ENCODE peak calls at places on chromosomes 12 and 14, in seven cellular contexts. One of them, this sample, is unnamed.
A peak's percentile ranks its signal among the peaks of the same experiment; 100 is the strongest.

GRCh38 chr12:27779416-27779815 is 617 bp upstream of the KLHL42 start:
- DNase-seq in activated B cell treated with CpG ODN at 0.5 μM for 24 hours: no peak
- DNase-seq in heart left ventricle: peak; percentile 20
- DNase-seq in fibroblast of lung: peak; percentile 30
- DNase-seq in astrocyte of the cerebellum: no peak
- DNase-seq in fibroblast of the aortic adventitia: peak; percentile 21
- DNase-seq in mammary epithelial cell: peak; percentile 8
- DNase-seq in this sample: no peak

GRCh38 chr12:117022465-117022864 is 76.8 kb downstream of the TESC start:
- DNase-seq in activated B cell treated with CpG ODN at 0.5 μM for 24 hours: no peak
- DNase-seq in heart left ventricle: no peak
- DNase-seq in fibroblast of lung: no peak
- DNase-seq in astrocyte of the cerebellum: no peak
- DNase-seq in fibroblast of the aortic adventitia: no peak
- DNase-seq in mammary epithelial cell: no peak
- DNase-seq in this sample: no peak

GRCh38 chr14:105918496-105919262 is 392.3 kb downstream of the TMEM121 start:
- DNase-seq in activated B cell treated with CpG ODN at 0.5 μM for 24 hours: no peak
- DNase-seq in heart left ventricle: no peak
- DNase-seq in fibroblast of lung: no peak
- DNase-seq in astrocyte of the cerebellum: no peak
- DNase-seq in fibroblast of the aortic adventitia: no peak
- DNase-seq in mammary epithelial cell: no peak
- DNase-seq in this sample: no peak

GRCh38 chr12:56804169-56804568 is 41.0 kb downstream of the HSD17B6 start:
- DNase-seq in activated B cell treated with CpG ODN at 0.5 μM for 24 hours: no peak
- DNase-seq in heart left ventricle: no peak
- DNase-seq in fibroblast of lung: no peak
- DNase-seq in astrocyte of the cerebellum: no peak
- DNase-seq in fibroblast of the aortic adventitia: no peak
- DNase-seq in mammary epithelial cell: no peak
- DNase-seq in this sample: no peak

GRCh38 chr14:50311974-50312733 is at the start of the genes DMAC2L and L2HGDH:
- DNase-seq in activated B cell treated with CpG ODN at 0.5 μM for 24 hours: peak; percentile 91
- DNase-seq in heart left ventricle: peak; percentile 94
- DNase-seq in fibroblast of lung: peak; percentile 88
- DNase-seq in astrocyte of the cerebellum: peak; percentile 65
- DNase-seq in fibroblast of the aortic adventitia: peak; percentile 84
- DNase-seq in mammary epithelial cell: peak; percentile 95
- DNase-seq in this sample: peak; percentile 57

GRCh38 chr12:10131101-10131632 is 1.2 kb upstream of the CLEC7A start:
- DNase-seq in activated B cell treated with CpG ODN at 0.5 μM for 24 hours: no peak
- DNase-seq in heart left ventricle: no peak
- DNase-seq in fibroblast of lung: no peak
- DNase-seq in astrocyte of the cerebellum: no peak
- DNase-seq in fibroblast of the aortic adventitia: no peak
- DNase-seq in mammary epithelial cell: no peak
- DNase-seq in this sample: no peak

GRCh38 chr12:132282950-132283771 is 46.2 kb downstream of the GALNT9 start:
- DNase-seq in activated B cell treated with CpG ODN at 0.5 μM for 24 hours: no peak
- DNase-seq in heart left ventricle: no peak
- DNase-seq in fibroblast of lung: no peak
- DNase-seq in astrocyte of the cerebellum: no peak
- DNase-seq in fibroblast of the aortic adventitia: no peak
- DNase-seq in mammary epithelial cell: no peak
- DNase-seq in this sample: no peak

GRCh38 chr14:98236314-98236713 is 1035.7 kb downstream of the BCL11B start:
- DNase-seq in activated B cell treated with CpG ODN at 0.5 μM for 24 hours: no peak
- DNase-seq in heart left ventricle: no peak
- DNase-seq in fibroblast of lung: no peak
- DNase-seq in astrocyte of the cerebellum: no peak
- DNase-seq in fibroblast of the aortic adventitia: no peak
- DNase-seq in mammary epithelial cell: peak; percentile 42
- DNase-seq in this sample: no peak

GRCh38 chr12:93322784-93323183 is 54.9 kb upstream of the NUDT4 start:
- DNase-seq in activated B cell treated with CpG ODN at 0.5 μM for 24 hours: no peak
- DNase-seq in heart left ventricle: no peak
- DNase-seq in fibroblast of lung: no peak
- DNase-seq in astrocyte of the cerebellum: no peak
- DNase-seq in fibroblast of the aortic adventitia: no peak
- DNase-seq in mammary epithelial cell: peak; percentile 67
- DNase-seq in this sample: no peak

GRCh38 chr14:65035049-65035448 is 48.4 kb downstream of the FNTB start:
- DNase-seq in activated B cell treated with CpG ODN at 0.5 μM for 24 hours: no peak
- DNase-seq in heart left ventricle: peak; percentile 60
- DNase-seq in fibroblast of lung: peak; percentile 56
- DNase-seq in astrocyte of the cerebellum: no peak
- DNase-seq in fibroblast of the aortic adventitia: peak; percentile 32
- DNase-seq in mammary epithelial cell: no peak
- DNase-seq in this sample: no peak

GRCh38 chr14:22531451-22532344 is 57.3 kb downstream of the DAD1 start:
- DNase-seq in activated B cell treated with CpG ODN at 0.5 μM for 24 hours: no peak
- DNase-seq in heart left ventricle: no peak
- DNase-seq in fibroblast of lung: no peak
- DNase-seq in astrocyte of the cerebellum: no peak
- DNase-seq in fibroblast of the aortic adventitia: no peak
- DNase-seq in mammary epithelial cell: no peak
- DNase-seq in this sample: no peak

GRCh38 chr14:96564389-96564788 is 62.2 kb downstream of the PAPOLA start:
- DNase-seq in activated B cell treated with CpG ODN at 0.5 μM for 24 hours: no peak
- DNase-seq in heart left ventricle: no peak
- DNase-seq in fibroblast of lung: peak; percentile 21
- DNase-seq in astrocyte of the cerebellum: no peak
- DNase-seq in fibroblast of the aortic adventitia: peak; percentile 15
- DNase-seq in mammary epithelial cell: no peak
- DNase-seq in this sample: no peak

GRCh38 chr14:89540009-89540829 is 123.2 kb upstream of the FOXN3 start:
- DNase-seq in activated B cell treated with CpG ODN at 0.5 μM for 24 hours: no peak
- DNase-seq in heart left ventricle: no peak
- DNase-seq in fibroblast of lung: peak; percentile 23
- DNase-seq in astrocyte of the cerebellum: no peak
- DNase-seq in fibroblast of the aortic adventitia: peak; percentile 17
- DNase-seq in mammary epithelial cell: no peak
- DNase-seq in this sample: no peak

GRCh38 chr12:16564675-16565074 is 41.3 kb downstream of the LMO3 start:
- DNase-seq in activated B cell treated with CpG ODN at 0.5 μM for 24 hours: no peak
- DNase-seq in heart left ventricle: no peak
- DNase-seq in fibroblast of lung: no peak
- DNase-seq in astrocyte of the cerebellum: no peak
- DNase-seq in fibroblast of the aortic adventitia: no peak
- DNase-seq in mammary epithelial cell: no peak
- DNase-seq in this sample: no peak

GRCh38 chr14:72685456-72685855 is 208.4 kb downstream of the DPF3 start:
- DNase-seq in activated B cell treated with CpG ODN at 0.5 μM for 24 hours: no peak
- DNase-seq in heart left ventricle: no peak
- DNase-seq in fibroblast of lung: no peak
- DNase-seq in astrocyte of the cerebellum: no peak
- DNase-seq in fibroblast of the aortic adventitia: no peak
- DNase-seq in mammary epithelial cell: no peak
- DNase-seq in this sample: no peak

GRCh38 chr12:130975116-130975515 is 21.4 kb downstream of the ADGRD1 start:
- DNase-seq in activated B cell treated with CpG ODN at 0.5 μM for 24 hours: no peak
- DNase-seq in heart left ventricle: no peak
- DNase-seq in fibroblast of lung: no peak
- DNase-seq in astrocyte of the cerebellum: no peak
- DNase-seq in fibroblast of the aortic adventitia: no peak
- DNase-seq in mammary epithelial cell: no peak
- DNase-seq in this sample: no peak

GRCh38 chr14:61477845-61478438 is 156.6 kb downstream of the PRKCH start:
- DNase-seq in activated B cell treated with CpG ODN at 0.5 μM for 24 hours: no peak
- DNase-seq in heart left ventricle: peak; percentile 73
- DNase-seq in fibroblast of lung: peak; percentile 57
- DNase-seq in astrocyte of the cerebellum: no peak
- DNase-seq in fibroblast of the aortic adventitia: no peak
- DNase-seq in mammary epithelial cell: peak; percentile 37
- DNase-seq in this sample: no peak

GRCh38 chr12:127459166-127459565 is 807.8 kb upstream of the TMEM132C start:
- DNase-seq in activated B cell treated with CpG ODN at 0.5 μM for 24 hours: no peak
- DNase-seq in heart left ventricle: no peak
- DNase-seq in fibroblast of lung: no peak
- DNase-seq in astrocyte of the cerebellum: no peak
- DNase-seq in fibroblast of the aortic adventitia: no peak
- DNase-seq in mammary epithelial cell: no peak
- DNase-seq in this sample: no peak

GRCh38 chr14:85471744-85472143 is 58.2 kb upstream of the FLRT2 start:
- DNase-seq in activated B cell treated with CpG ODN at 0.5 μM for 24 hours: no peak
- DNase-seq in heart left ventricle: no peak
- DNase-seq in fibroblast of lung: peak; percentile 89
- DNase-seq in astrocyte of the cerebellum: peak; percentile 49
- DNase-seq in fibroblast of the aortic adventitia: peak; percentile 91
- DNase-seq in mammary epithelial cell: peak; percentile 76
- DNase-seq in this sample: peak; percentile 49

DNA sequence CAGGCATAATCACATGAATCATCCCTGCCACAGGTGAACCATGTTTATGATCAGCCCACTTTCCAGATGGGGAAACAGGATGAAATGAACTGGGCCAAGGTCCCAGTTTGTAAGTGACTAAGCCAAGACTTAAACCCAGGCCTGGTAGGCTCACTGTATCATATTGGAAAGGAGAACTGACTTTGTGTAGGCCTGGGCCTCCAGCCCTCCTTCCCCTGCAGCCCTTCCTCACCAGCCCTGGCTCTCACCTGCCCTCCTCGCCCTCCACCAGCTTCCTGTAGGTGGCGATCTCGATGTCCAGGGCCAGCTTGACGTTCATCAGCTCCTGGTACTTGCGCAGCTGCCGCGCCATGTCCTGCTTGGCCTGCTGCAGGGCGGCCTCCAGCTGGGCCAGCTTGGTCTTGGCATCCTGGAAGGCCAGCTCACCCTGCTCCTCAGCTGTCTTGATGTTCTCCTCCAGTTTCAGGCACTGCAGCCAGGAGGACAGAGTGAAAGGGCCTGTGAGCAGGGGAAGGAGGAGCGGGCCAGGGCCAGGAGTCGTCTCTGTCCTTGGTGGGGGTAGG is 19.8 kb downstream of the KRT80 start:
- DNase-seq in activated B cell treated with CpG ODN at 0.5 μM for 24 hours: no peak
- DNase-seq in heart left ventricle: no peak
- DNase-seq in fibroblast of lung: no peak
- DNase-seq in astrocyte of the cerebellum: no peak
- DNase-seq in fibroblast of the aortic adventitia: peak; percentile 51
- DNase-seq in mammary epithelial cell: peak; percentile 70
- DNase-seq in this sample: no peak
- TF ChIP-seq CTCF in activated B cell treated with CpG ODN at 0.5 μM for 24 hours: no peak
- TF ChIP-seq CTCF in heart left ventricle: peak; percentile 10
- TF ChIP-seq CTCF in fibroblast of lung: peak; percentile 11
- TF ChIP-seq CTCF in astrocyte of the cerebellum: peak; percentile 51
- TF ChIP-seq CTCF in fibroblast of the aortic adventitia: peak; percentile 35
- TF ChIP-seq CTCF in mammary epithelial cell: peak; percentile 56
- TF ChIP-seq CTCF in this sample: peak; percentile 30

GRCh38 chr14:99688210-99688581 is 4.1 kb downstream of the CYP46A1 start:
- DNase-seq in activated B cell treated with CpG ODN at 0.5 μM for 24 hours: no peak
- DNase-seq in heart left ventricle: no peak
- DNase-seq in fibroblast of lung: no peak
- DNase-seq in astrocyte of the cerebellum: no peak
- DNase-seq in fibroblast of the aortic adventitia: no peak
- DNase-seq in mammary epithelial cell: no peak
- DNase-seq in this sample: no peak

GRCh38 chr14:99689266-99690236 is 5.5 kb downstream of the CYP46A1 start:
- DNase-seq in activated B cell treated with CpG ODN at 0.5 μM for 24 hours: no peak
- DNase-seq in heart left ventricle: no peak
- DNase-seq in fibroblast of lung: no peak
- DNase-seq in astrocyte of the cerebellum: no peak
- DNase-seq in fibroblast of the aortic adventitia: no peak
- DNase-seq in mammary epithelial cell: no peak
- DNase-seq in this sample: no peak

GRCh38 chr14:99688629-99689028 is 4.5 kb downstream of the CYP46A1 start:
- DNase-seq in activated B cell treated with CpG ODN at 0.5 μM for 24 hours: no peak
- DNase-seq in heart left ventricle: no peak
- DNase-seq in fibroblast of lung: no peak
- DNase-seq in astrocyte of the cerebellum: no peak
- DNase-seq in fibroblast of the aortic adventitia: no peak
- DNase-seq in mammary epithelial cell: no peak
- DNase-seq in this sample: no peak

GRCh38 chr14:99686557-99687283 is 2.6 kb downstream of the CYP46A1 start:
- DNase-seq in activated B cell treated with CpG ODN at 0.5 μM for 24 hours: no peak
- DNase-seq in heart left ventricle: no peak
- DNase-seq in fibroblast of lung: no peak
- DNase-seq in astrocyte of the cerebellum: no peak
- DNase-seq in fibroblast of the aortic adventitia: no peak
- DNase-seq in mammary epithelial cell: no peak
- DNase-seq in this sample: no peak

GRCh38 chr14:99687284-99688209 is 3.4 kb downstream of the CYP46A1 start:
- DNase-seq in activated B cell treated with CpG ODN at 0.5 μM for 24 hours: no peak
- DNase-seq in heart left ventricle: no peak
- DNase-seq in fibroblast of lung: no peak
- DNase-seq in astrocyte of the cerebellum: no peak
- DNase-seq in fibroblast of the aortic adventitia: no peak
- DNase-seq in mammary epithelial cell: no peak
- DNase-seq in this sample: no peak
- TF ChIP-seq CTCF in activated B cell treated with CpG ODN at 0.5 μM for 24 hours: no peak
- TF ChIP-seq CTCF in heart left ventricle: peak; percentile 58
- TF ChIP-seq CTCF in fibroblast of lung: peak; percentile 39
- TF ChIP-seq CTCF in astrocyte of the cerebellum: peak; percentile 62
- TF ChIP-seq CTCF in fibroblast of the aortic adventitia: peak; percentile 69
- TF ChIP-seq CTCF in mammary epithelial cell: peak; percentile 69
- TF ChIP-seq CTCF in this sample: peak; percentile 52

DNA sequence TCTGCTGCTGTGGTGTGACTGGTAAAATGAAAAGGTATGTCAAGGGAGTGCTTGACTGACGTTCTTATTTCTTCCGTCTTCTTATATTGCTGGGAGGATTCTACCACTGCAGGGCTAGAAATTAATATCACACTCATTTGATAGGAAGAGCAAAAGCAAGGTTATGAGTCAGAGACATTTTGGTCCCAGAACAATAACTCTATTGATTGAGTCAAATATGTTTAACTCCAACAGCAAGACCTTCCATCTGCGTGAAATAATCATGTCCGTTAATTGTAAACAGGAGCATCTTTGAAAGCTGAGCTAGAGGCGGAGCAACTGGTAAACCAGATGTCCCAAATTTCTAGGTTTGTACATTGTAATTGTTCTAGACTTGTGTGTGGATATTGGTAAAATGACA is 1293.6 kb downstream of the AACS start:
- DNase-seq in activated B cell treated with CpG ODN at 0.5 μM for 24 hours: no peak
- DNase-seq in heart left ventricle: no peak
- DNase-seq in fibroblast of lung: no peak
- DNase-seq in astrocyte of the cerebellum: no peak
- DNase-seq in fibroblast of the aortic adventitia: no peak
- DNase-seq in mammary epithelial cell: no peak
- DNase-seq in this sample: no peak
- TF ChIP-seq CTCF in activated B cell treated with CpG ODN at 0.5 μM for 24 hours: no peak
- TF ChIP-seq CTCF in heart left ventricle: no peak
- TF ChIP-seq CTCF in fibroblast of lung: no peak
- TF ChIP-seq CTCF in astrocyte of the cerebellum: no peak
- TF ChIP-seq CTCF in fibroblast of the aortic adventitia: no peak
- TF ChIP-seq CTCF in mammary epithelial cell: no peak
- TF ChIP-seq CTCF in this sample: no peak

GRCh38 chr12:32343496-32343895 is 55.9 kb upstream of the FGD4 start:
- DNase-seq in activated B cell treated with CpG ODN at 0.5 μM for 24 hours: no peak
- DNase-seq in heart left ventricle: no peak
- DNase-seq in fibroblast of lung: no peak
- DNase-seq in astrocyte of the cerebellum: no peak
- DNase-seq in fibroblast of the aortic adventitia: no peak
- DNase-seq in mammary epithelial cell: no peak
- DNase-seq in this sample: no peak

DNA sequence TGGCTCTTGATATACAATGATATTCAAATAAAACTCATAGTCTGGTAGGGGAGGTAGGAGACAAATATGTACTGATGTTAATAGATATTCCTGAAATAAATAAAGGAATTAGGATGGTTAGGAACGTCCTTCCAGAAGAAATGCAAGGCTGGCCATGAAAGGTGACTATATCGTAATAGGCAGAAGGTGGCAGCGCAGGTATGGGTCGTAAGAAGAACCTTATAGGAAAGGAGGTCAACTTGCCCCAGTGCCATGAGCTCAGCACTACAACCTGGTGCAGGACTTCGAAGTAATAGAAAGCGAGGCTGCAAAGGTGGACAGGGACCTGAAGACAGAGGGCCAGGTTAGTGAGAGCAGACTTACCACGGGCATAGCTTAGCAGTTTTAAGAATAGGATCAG is 55.3 kb upstream of the FGD4 start:
- DNase-seq in activated B cell treated with CpG ODN at 0.5 μM for 24 hours: no peak
- DNase-seq in heart left ventricle: no peak
- DNase-seq in fibroblast of lung: no peak
- DNase-seq in astrocyte of the cerebellum: no peak
- DNase-seq in fibroblast of the aortic adventitia: no peak
- DNase-seq in mammary epithelial cell: no peak
- DNase-seq in this sample: no peak
- TF ChIP-seq CTCF in activated B cell treated with CpG ODN at 0.5 μM for 24 hours: no peak
- TF ChIP-seq CTCF in heart left ventricle: no peak
- TF ChIP-seq CTCF in fibroblast of lung: no peak
- TF ChIP-seq CTCF in astrocyte of the cerebellum: no peak
- TF ChIP-seq CTCF in fibroblast of the aortic adventitia: no peak
- TF ChIP-seq CTCF in mammary epithelial cell: no peak
- TF ChIP-seq CTCF in this sample: no peak